ENCODE peak calls at places on chromosomes 5 and 9, in five cellular contexts. F is AG10803, Q is nephron progenitor cell, P is GM20000, I is PC-9. V is an unnamed sample.

GRCh38 chr9:19101203-19101602 is 1.5 kb downstream of the HAUS6 start:
- DNase-seq in F (no peak), Q (no peak), I (no peak), P (no peak), V (no peak)

GRCh38 chr9:8534828-8535227 is 735.2 kb upstream of the DMAC1 start:
- DNase-seq in P (no peak), F (no peak), I (no peak), Q (no peak), V (no peak)

GRCh38 chr9:133114886-133115603 is 6.0 kb downstream of the RALGDS start:
- DNase-seq in F (no peak), I (no peak), Q (no peak), P (no peak), V (no peak)

GRCh38 chr9:77802512-77803293 is 154.6 kb upstream of the GNA14 start:
- DNase-seq in F (no peak), P (no peak), Q (no peak), I (no peak), V (no peak)

GRCh38 chr9:128099932-128100491 is 27.5 kb downstream of the PTGES2 start:
- DNase-seq in P (no peak), F (peak; percentile 25), I (no peak), Q (no peak), V (no peak)

GRCh38 chr9:93634311-93635185 is 58.2 kb downstream of the PHF2 start:
- DNase-seq in F (no peak), P (no peak), I (no peak), Q (no peak), V (no peak)

GRCh38 chr9:112582371-112582770 is 95.7 kb downstream of the KIAA1958 start:
- DNase-seq in Q (no peak), I (no peak), P (no peak), F (no peak), V (no peak)

GRCh38 chr9:113892861-113893491 is 16.9 kb downstream of the ZNF618 start:
- DNase-seq in I (no peak), P (no peak), Q (no peak), F (no peak), V (no peak)

GRCh38 chr5:139185589-139185988 is 12.6 kb downstream of the SIL1 start:
- DNase-seq in I (no peak), Q (no peak), F (no peak), P (no peak), V (no peak)

GRCh38 chr5:25964009-25964372 is 1074.4 kb downstream of the CDH9 start:
- DNase-seq in F (no peak), I (no peak), P (no peak), Q (no peak), V (no peak)

GRCh38 chr9:8555767-8556500 is 756.4 kb upstream of the DMAC1 start:
- DNase-seq in Q (no peak), I (no peak), F (no peak), P (no peak), V (no peak)

GRCh38 chr9:96203867-96204412 is 98.0 kb downstream of the HSD17B3 start:
- DNase-seq in F (peak; percentile 53), I (no peak), P (no peak), Q (peak; percentile 10), V (no peak)

GRCh38 chr5:109989994-109990722 is 300.4 kb downstream of the MAN2A1 start:
- DNase-seq in I (no peak), P (no peak), Q (no peak), F (no peak), V (no peak)

GRCh38 chr9:123926986-123927385 is 2.9 kb downstream of the DENND1A start:
- DNase-seq in F (no peak), Q (no peak), P (no peak), I (no peak), V (no peak)

GRCh38 chr5:92543246-92543645 is 1037.8 kb downstream of the NR2F1-AS1 start:
- DNase-seq in I (no peak), P (no peak), Q (no peak), F (peak; percentile 39), V (no peak)

GRCh38 chr5:156498226-156498965 is 171.4 kb downstream of the SGCD start:
- DNase-seq in P (no peak), F (no peak), I (no peak), Q (no peak), V (no peak)

GRCh38 chr9:14616188-14616982 is 76.8 kb downstream of the ZDHHC21 start:
- DNase-seq in I (no peak), F (peak; percentile 75), Q (no peak), P (peak; percentile 14), V (peak; percentile 39)

GRCh38 chr9:104815851-104816565 is 52.1 kb downstream of the NIPSNAP3B start:
- DNase-seq in F (no peak), Q (no peak), P (no peak), I (no peak), V (no peak)

GRCh38 chr9:4986783-4987182 is 1.7 kb downstream of the JAK2 start:
- DNase-seq in F (no peak), P (no peak), I (no peak), Q (no peak), V (no peak)

DNA sequence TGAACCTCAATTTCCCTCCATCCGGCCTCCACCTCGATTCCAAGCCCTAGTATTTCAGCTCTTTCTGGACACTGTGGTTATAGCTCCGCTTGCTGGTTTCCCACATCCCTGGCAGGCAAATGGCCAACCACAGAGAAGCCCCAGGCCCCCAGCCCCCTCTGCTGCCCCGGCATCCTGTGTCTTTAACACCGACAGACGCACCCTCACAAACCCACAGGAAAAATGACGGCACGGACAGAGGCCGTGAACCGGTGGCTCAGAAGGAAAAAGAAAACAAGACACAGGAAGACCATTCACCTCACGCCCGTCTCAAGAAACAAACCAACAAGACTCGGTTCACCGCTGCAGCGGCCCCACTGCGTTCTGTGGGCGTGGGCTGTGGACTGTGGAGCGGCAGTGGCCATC is 1.5 kb upstream of the CLIC3 start:
- DNase-seq in I (no peak), P (no peak), Q (no peak), F (no peak), V (no peak)
- TF ChIP-seq CTCF in I (no peak), P (no peak), Q (no peak), F (no peak), V (no peak)

GRCh38 chr5:425714-426113 is 17.3 kb upstream of the EXOC3 start:
- DNase-seq in P (no peak), Q (no peak), I (no peak), F (no peak), V (no peak)
- TF ChIP-seq CTCF in P (no peak), Q (no peak), I (peak; percentile 53), F (peak; percentile 30), V (no peak)

GRCh38 chr5:115841382-115842088 is at the start of the genes AP3S1 and ATG12:
- DNase-seq in I (peak; percentile 81), Q (peak; percentile 90), F (peak; percentile 91), P (peak; percentile 91), V (peak; percentile 67)
- TF ChIP-seq CTCF in I (no peak), Q (no peak), F (peak; percentile 8), P (no peak), V (no peak)

DNA sequence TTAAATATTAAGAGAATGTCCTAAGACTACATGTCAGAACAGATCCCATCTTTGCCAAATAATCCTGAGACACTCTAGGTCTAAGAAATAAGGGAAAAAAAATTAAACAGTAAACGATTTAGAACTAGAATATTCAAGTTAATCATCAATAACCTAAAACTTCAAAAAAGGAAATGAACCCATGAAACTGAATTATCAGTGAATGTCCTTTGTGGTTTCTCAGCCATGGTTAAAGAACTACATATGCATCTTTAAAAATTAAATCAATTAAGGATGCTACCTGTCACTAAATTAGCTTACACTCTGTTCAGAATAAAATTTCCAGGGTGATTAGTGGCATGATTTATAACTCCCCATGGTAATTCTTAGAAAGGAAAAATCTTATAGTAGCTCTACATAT is 850.0 kb upstream of the C9orf72 start:
- DNase-seq in P (no peak), I (no peak), F (no peak), Q (no peak), V (no peak)
- TF ChIP-seq CTCF in P (no peak), I (no peak), F (no peak), Q (no peak), V (no peak)

GRCh38 chr5:68376931-68377330 is 161.4 kb downstream of the PIK3R1 start:
- DNase-seq in Q (no peak), I (no peak), F (peak; percentile 50), P (no peak), V (no peak)

GRCh38 chr5:68377733-68378132 is 162.2 kb downstream of the PIK3R1 start:
- DNase-seq in F (no peak), P (peak; percentile 23), Q (no peak), I (no peak), V (no peak)

GRCh38 chr5:68373050-68373449 is 157.5 kb downstream of the PIK3R1 start:
- DNase-seq in P (no peak), F (no peak), I (no peak), Q (no peak), V (no peak)

GRCh38 chr5:68374770-68375518 is 159.4 kb downstream of the PIK3R1 start:
- DNase-seq in I (no peak), P (no peak), F (peak; percentile 78), Q (no peak), V (no peak)

DNA sequence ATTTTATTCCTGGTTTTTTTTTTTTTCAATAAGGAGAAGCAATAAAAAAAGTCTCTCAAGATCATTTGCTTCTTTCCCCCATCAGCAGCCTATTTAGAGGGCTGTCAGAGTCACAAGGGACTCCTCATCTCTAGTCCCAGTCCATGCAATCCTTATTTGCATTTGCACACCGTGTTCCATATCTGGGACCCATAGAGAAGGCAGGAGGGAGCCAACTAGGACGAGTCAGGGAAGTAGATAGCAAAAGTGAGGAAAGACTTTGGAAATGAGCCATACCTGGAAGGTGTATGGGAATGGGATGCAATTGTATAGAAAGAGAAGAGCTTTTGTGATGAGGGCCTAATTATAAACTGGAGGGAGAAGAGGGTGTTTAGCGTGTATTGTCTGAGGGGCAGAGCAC is 160.0 kb downstream of the PIK3R1 start:
- DNase-seq in F (no peak), I (no peak), Q (no peak), P (no peak), V (no peak)
- TF ChIP-seq CTCF in F (no peak), I (no peak), Q (no peak), P (no peak), V (no peak)

GRCh38 chr5:154993461-154993860 is 20.1 kb upstream of the KIF4B start:
- DNase-seq in Q (no peak), P (no peak), F (no peak), I (no peak), V (no peak)

GRCh38 chr5:155001523-155001922 is 12.0 kb upstream of the KIF4B start:
- DNase-seq in Q (no peak), I (no peak), P (no peak), F (no peak), V (no peak)

GRCh38 chr5:154999865-155000264 is 13.7 kb upstream of the KIF4B start:
- DNase-seq in F (no peak), Q (no peak), P (no peak), I (no peak), V (no peak)

GRCh38 chr5:154997746-154998145 is 15.8 kb upstream of the KIF4B start:
- DNase-seq in Q (no peak), I (peak; percentile 68), P (no peak), F (no peak), V (no peak)

DNA sequence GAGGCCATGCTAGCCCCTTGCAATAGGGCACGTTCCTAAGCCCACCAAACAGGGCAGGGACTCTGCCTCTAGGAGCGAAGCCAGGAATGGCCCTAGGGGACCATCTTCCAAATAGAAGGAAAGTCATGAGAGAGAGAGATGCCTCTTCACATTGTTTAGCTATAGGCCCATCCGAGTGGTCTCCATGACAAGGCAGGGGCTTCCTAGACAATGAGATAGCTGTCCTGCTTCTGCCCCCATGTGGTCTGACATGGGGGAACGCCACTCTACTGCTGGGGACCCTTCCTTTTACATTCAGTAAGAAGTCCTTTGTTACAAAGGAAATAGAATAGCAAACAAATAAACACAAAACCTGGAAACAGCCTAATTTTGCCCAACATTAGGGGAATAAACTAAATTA is 17.9 kb upstream of the KIF4B start:
- DNase-seq in P (no peak), F (no peak), Q (no peak), I (no peak), V (no peak)
- TF ChIP-seq CTCF in P (no peak), F (no peak), Q (peak; percentile 20), I (no peak), V (no peak)

V was measured in AG09319.